ENCODE peak calls at places on chromosomes 16 and 17, in nine cellular contexts. P, X, M, O, Q, H, I, A and J are unnamed samples.

GRCh38 chr17:36592316-36592710 is 634 bp downstream of the DHRS11 start:
- DNase-seq in H (peak), I (peak), M (no peak), O (no peak), A (no peak), Q (peak), P (no peak), X (no peak), J (no peak)

GRCh38 chr16:293043-293775 is 10.2 kb downstream of the PDIA2 start:
- DNase-seq in I (no peak), M (no peak), A (no peak), X (no peak), H (no peak), Q (no peak), O (no peak), P (no peak), J (no peak)

GRCh38 chr17:65627892-65628622 is 66.6 kb upstream of the AXIN2 start:
- DNase-seq in I (peak), H (peak), X (no peak), Q (no peak), M (peak), A (no peak), O (no peak), P (no peak), J (no peak)

GRCh38 chr16:46690281-46691178 is 1.1 kb downstream of the ORC6 start:
- DNase-seq in H (peak), Q (peak), I (peak), O (no peak), X (no peak), M (peak), P (no peak), A (no peak), J (no peak)

GRCh38 chr17:79354173-79354820 is 256.6 kb downstream of the RBFOX3 start:
- DNase-seq in A (no peak), Q (no peak), H (no peak), O (no peak), P (no peak), I (no peak), M (no peak), X (no peak), J (no peak)

GRCh38 chr16:8370374-8371015 is 219.8 kb downstream of the TMEM114 start:
- DNase-seq in Q (no peak), O (no peak), H (no peak), P (no peak), A (no peak), M (no peak), X (no peak), I (no peak), J (no peak)

GRCh38 chr17:37750768-37751466 is 6.1 kb upstream of the HNF1B start:
- DNase-seq in X (no peak), O (no peak), P (no peak), H (no peak), M (no peak), Q (no peak), A (no peak), I (no peak), J (no peak)

GRCh38 chr16:18983565-18984424 is at the start of gene TMC7:
- DNase-seq in O (no peak), M (peak), H (peak), A (peak), P (no peak), Q (peak), X (peak), I (peak), J (peak)

GRCh38 chr17:8147805-8148404 is 4.3 kb downstream of the PER1 start:
- DNase-seq in Q (no peak), I (no peak), X (no peak), M (no peak), P (no peak), A (no peak), O (no peak), H (no peak), J (no peak)

GRCh38 chr17:76997981-76998531 is 129.9 kb downstream of the MGAT5B start:
- DNase-seq in H (no peak), Q (peak), X (no peak), M (no peak), A (no peak), O (peak), P (peak), I (no peak), J (no peak)

GRCh38 chr16:27232061-27232841 is 28.9 kb downstream of the KDM8 start:
- DNase-seq in O (peak), H (no peak), X (no peak), A (no peak), I (no peak), Q (peak), M (no peak), P (peak), J (no peak)

GRCh38 chr17:17749025-17749772 is 67.9 kb downstream of the RAI1 start:
- DNase-seq in A (no peak), M (no peak), H (no peak), I (no peak), X (no peak), P (no peak), O (peak), Q (peak), J (no peak)

GRCh38 chr17:17213775-17214174 is 7.6 kb upstream of the PLD6 start:
- DNase-seq in P (no peak), Q (no peak), A (no peak), H (no peak), M (no peak), O (no peak), X (no peak), I (no peak), J (no peak)

GRCh38 chr17:61462734-61463067 is 10.5 kb downstream of the TBX4 start:
- DNase-seq in A (no peak), M (no peak), X (no peak), Q (no peak), I (no peak), O (no peak), P (no peak), H (no peak), J (no peak)

GRCh38 chr17:2982854-2983636 is 80.4 kb downstream of the OR1D5 start:
- DNase-seq in H (peak), I (peak), Q (no peak), P (no peak), A (no peak), O (no peak), X (no peak), M (no peak), J (peak)

GRCh38 chr16:19162085-19162484 is 6.0 kb upstream of the SYT17 start:
- DNase-seq in X (no peak), H (no peak), O (no peak), I (no peak), M (no peak), P (no peak), A (no peak), Q (no peak), J (no peak)

GRCh38 chr17:79114455-79115301 is 40.1 kb downstream of the ENGASE start:
- DNase-seq in H (peak), X (no peak), O (no peak), P (no peak), A (no peak), Q (no peak), I (peak), M (no peak), J (no peak)

GRCh38 chr17:82528484-82529265 is 9.1 kb downstream of the FOXK2 start:
- DNase-seq in O (no peak), H (peak), Q (peak), P (no peak), M (peak), X (no peak), I (no peak), A (no peak), J (no peak)

GRCh38 chr17:29059281-29059680 is 16.3 kb downstream of the PIPOX start:
- DNase-seq in H (peak), X (no peak), A (no peak), M (peak), P (no peak), Q (no peak), O (no peak), I (peak), J (no peak)

GRCh38 chr17:30332057-30332542 is 1.8 kb downstream of the TMIGD1 start:
- DNase-seq in A (peak), H (no peak), O (no peak), Q (peak), P (peak), I (peak), X (no peak), M (peak), J (peak)

GRCh38 chr16:65388592-65388991 is 266.7 kb upstream of the CDH11 start:
- DNase-seq in X (no peak), A (no peak), Q (no peak), M (peak), I (peak), O (no peak), P (no peak), H (no peak), J (no peak)

GRCh38 chr17:5501725-5502124 is 15.4 kb downstream of the MIS12 start:
- DNase-seq in H (no peak), M (no peak), P (no peak), I (no peak), O (no peak), A (no peak), Q (no peak), X (no peak), J (no peak)

GRCh38 chr17:71117461-71117860 is 948.1 kb downstream of the KCNJ2 start:
- DNase-seq in H (no peak), P (no peak), Q (no peak), X (no peak), I (no peak), A (no peak), O (no peak), M (peak), J (no peak)

GRCh38 chr16:89122322-89122831 is 28.7 kb downstream of the ACSF3 start:
- DNase-seq in I (no peak), A (no peak), X (no peak), M (no peak), O (peak), P (peak), H (no peak), Q (peak), J (no peak)

GRCh38 chr16:74807052-74807646 is 32.5 kb upstream of the FA2H start:
- DNase-seq in Q (no peak), M (no peak), X (no peak), H (no peak), O (no peak), A (no peak), P (no peak), I (no peak), J (peak)

GRCh38 chr16:88601313-88602036 is 31.3 kb downstream of the ZC3H18 start:
- DNase-seq in H (no peak), A (no peak), Q (no peak), X (no peak), M (no peak), O (no peak), P (no peak), I (no peak), J (no peak)

GRCh38 chr16:71501562-71501961 is 12.4 kb upstream of the ZNF19 start:
- DNase-seq in I (no peak), X (no peak), Q (peak), A (no peak), P (no peak), H (no peak), O (no peak), M (no peak), J (no peak)